ENCODE peak calls at places on chromosomes 1 and 21, in six cellular contexts. One of them, this sample, is unnamed.

GRCh38 chr1:47587891-47588582 is 150.2 kb downstream of the FOXD2 start:
- DNase-seq in spleen: peak; percentile 50
- DNase-seq in stomach: no peak
- DNase-seq in upper lobe of left lung: no peak
- DNase-seq in uterus: no peak
- DNase-seq in A549: no peak
- DNase-seq in this sample: no peak

GRCh38 chr1:11031624-11032262 is 15.3 kb downstream of the MASP2 start:
- DNase-seq in spleen: no peak
- DNase-seq in stomach: no peak
- DNase-seq in upper lobe of left lung: no peak
- DNase-seq in uterus: no peak
- DNase-seq in A549: no peak
- DNase-seq in this sample: no peak

GRCh38 chr1:55212349-55213028 is 2.7 kb downstream of the USP24 start:
- DNase-seq in spleen: no peak
- DNase-seq in stomach: no peak
- DNase-seq in upper lobe of left lung: peak; percentile 59
- DNase-seq in uterus: no peak
- DNase-seq in A549: no peak
- DNase-seq in this sample: no peak

GRCh38 chr1:91600431-91601330 is 100.0 kb downstream of the CDC7 start:
- DNase-seq in spleen: no peak
- DNase-seq in stomach: no peak
- DNase-seq in upper lobe of left lung: no peak
- DNase-seq in uterus: no peak
- DNase-seq in A549: no peak
- DNase-seq in this sample: no peak

GRCh38 chr1:178531897-178532296 is 19.0 kb downstream of the TEX35 start:
- DNase-seq in spleen: peak; percentile 65
- DNase-seq in stomach: no peak
- DNase-seq in upper lobe of left lung: peak; percentile 43
- DNase-seq in uterus: no peak
- DNase-seq in A549: no peak
- DNase-seq in this sample: no peak

GRCh38 chr1:14977338-14977931 is 176.1 kb upstream of the TMEM51 start:
- DNase-seq in spleen: no peak
- DNase-seq in stomach: no peak
- DNase-seq in upper lobe of left lung: no peak
- DNase-seq in uterus: no peak
- DNase-seq in A549: no peak
- DNase-seq in this sample: no peak

GRCh38 chr1:222334026-222334680 is 213.8 kb downstream of the HHIPL2 start:
- DNase-seq in spleen: no peak
- DNase-seq in stomach: no peak
- DNase-seq in upper lobe of left lung: no peak
- DNase-seq in uterus: no peak
- DNase-seq in A549: no peak
- DNase-seq in this sample: no peak

GRCh38 chr1:168783831-168784230 is 54.8 kb upstream of the DPT start:
- DNase-seq in spleen: no peak
- DNase-seq in stomach: no peak
- DNase-seq in upper lobe of left lung: no peak
- DNase-seq in uterus: no peak
- DNase-seq in A549: peak; percentile 11
- DNase-seq in this sample: no peak

GRCh38 chr1:235083589-235084323 is 44.9 kb downstream of the TOMM20 start:
- DNase-seq in spleen: peak; percentile 93
- DNase-seq in stomach: peak; percentile 80
- DNase-seq in upper lobe of left lung: peak; percentile 92
- DNase-seq in uterus: peak; percentile 82
- DNase-seq in A549: peak; percentile 94
- DNase-seq in this sample: peak; percentile 41

GRCh38 chr1:47507921-47508894 is 70.4 kb downstream of the FOXD2 start:
- DNase-seq in spleen: peak; percentile 73
- DNase-seq in stomach: peak; percentile 67
- DNase-seq in upper lobe of left lung: peak; percentile 22
- DNase-seq in uterus: peak; percentile 24
- DNase-seq in A549: no peak
- DNase-seq in this sample: no peak

GRCh38 chr1:2494323-2494693 is 18.2 kb downstream of the PLCH2 start:
- DNase-seq in spleen: no peak
- DNase-seq in stomach: no peak
- DNase-seq in upper lobe of left lung: peak; percentile 45
- DNase-seq in uterus: peak; percentile 31
- DNase-seq in A549: peak; percentile 74
- DNase-seq in this sample: no peak

GRCh38 chr21:38662224-38662568 is 143.5 kb upstream of the ETS2 start:
- DNase-seq in spleen: no peak
- DNase-seq in stomach: no peak
- DNase-seq in upper lobe of left lung: no peak
- DNase-seq in uterus: no peak
- DNase-seq in A549: no peak
- DNase-seq in this sample: no peak

GRCh38 chr1:70221241-70222077 is at the start of gene SRSF11:
- DNase-seq in spleen: peak; percentile 99
- DNase-seq in stomach: peak; percentile 97
- DNase-seq in upper lobe of left lung: peak; percentile 95
- DNase-seq in uterus: peak; percentile 97
- DNase-seq in A549: peak; percentile 92
- DNase-seq in this sample: peak; percentile 80

GRCh38 chr1:235073331-235073967 is 55.2 kb downstream of the TOMM20 start:
- DNase-seq in spleen: peak; percentile 93
- DNase-seq in stomach: peak; percentile 93
- DNase-seq in upper lobe of left lung: peak; percentile 94
- DNase-seq in uterus: no peak
- DNase-seq in A549: peak; percentile 99
- DNase-seq in this sample: no peak

GRCh38 chr1:56569661-56570060 is 9.7 kb downstream of the PLPP3 start:
- DNase-seq in spleen: no peak
- DNase-seq in stomach: no peak
- DNase-seq in upper lobe of left lung: peak; percentile 52
- DNase-seq in uterus: no peak
- DNase-seq in A549: peak; percentile 65
- DNase-seq in this sample: no peak

GRCh38 chr1:67307251-67308060 is at the start of gene IL12RB2:
- DNase-seq in spleen: peak; percentile 82
- DNase-seq in stomach: peak; percentile 27
- DNase-seq in upper lobe of left lung: no peak
- DNase-seq in uterus: no peak
- DNase-seq in A549: no peak
- DNase-seq in this sample: no peak

GRCh38 chr21:44869860-44870747 is 3.4 kb downstream of the PTTG1IP start:
- DNase-seq in spleen: no peak
- DNase-seq in stomach: peak; percentile 59
- DNase-seq in upper lobe of left lung: peak; percentile 83
- DNase-seq in uterus: peak; percentile 69
- DNase-seq in A549: peak; percentile 85
- DNase-seq in this sample: no peak

GRCh38 chr1:94783342-94784264 is 36.6 kb upstream of the SLC44A3 start:
- DNase-seq in spleen: no peak
- DNase-seq in stomach: peak; percentile 89
- DNase-seq in upper lobe of left lung: peak; percentile 84
- DNase-seq in uterus: peak; percentile 87
- DNase-seq in A549: no peak
- DNase-seq in this sample: no peak

GRCh38 chr21:17527240-17527639 is 14.4 kb downstream of the CXADR start:
- DNase-seq in spleen: no peak
- DNase-seq in stomach: no peak
- DNase-seq in upper lobe of left lung: no peak
- DNase-seq in uterus: no peak
- DNase-seq in A549: peak; percentile 77
- DNase-seq in this sample: no peak

GRCh38 chr1:234779160-234779538 is 169.2 kb upstream of the IRF2BP2 start:
- DNase-seq in spleen: peak; percentile 81
- DNase-seq in stomach: no peak
- DNase-seq in upper lobe of left lung: no peak
- DNase-seq in uterus: no peak
- DNase-seq in A549: no peak
- DNase-seq in this sample: no peak

GRCh38 chr1:171597203-171597602 is 24.8 kb upstream of the MYOCOS start:
- DNase-seq in spleen: no peak
- DNase-seq in stomach: no peak
- DNase-seq in upper lobe of left lung: no peak
- DNase-seq in uterus: no peak
- DNase-seq in A549: no peak
- DNase-seq in this sample: no peak

GRCh38 chr1:109490029-109490933 is 3.6 kb upstream of the CYB561D1 start:
- DNase-seq in spleen: peak; percentile 84
- DNase-seq in stomach: peak; percentile 75
- DNase-seq in upper lobe of left lung: peak; percentile 47
- DNase-seq in uterus: peak; percentile 71
- DNase-seq in A549: peak; percentile 38
- DNase-seq in this sample: no peak

GRCh38 chr1:167689569-167689925 is 32.2 kb upstream of the MPZL1 start:
- DNase-seq in spleen: no peak
- DNase-seq in stomach: no peak
- DNase-seq in upper lobe of left lung: no peak
- DNase-seq in uterus: no peak
- DNase-seq in A549: no peak
- DNase-seq in this sample: no peak

GRCh38 chr1:35509558-35509957 is 47.6 kb downstream of the KIAA0319L start:
- DNase-seq in spleen: no peak
- DNase-seq in stomach: no peak
- DNase-seq in upper lobe of left lung: no peak
- DNase-seq in uterus: no peak
- DNase-seq in A549: no peak
- DNase-seq in this sample: no peak

GRCh38 chr1:34166191-34167090 is 1.4 kb upstream of the CSMD2 start:
- DNase-seq in spleen: no peak
- DNase-seq in stomach: no peak
- DNase-seq in upper lobe of left lung: no peak
- DNase-seq in uterus: no peak
- DNase-seq in A549: no peak
- DNase-seq in this sample: no peak

GRCh38 chr1:28898267-28898955 is 16.0 kb upstream of the EPB41 start:
- DNase-seq in spleen: no peak
- DNase-seq in stomach: no peak
- DNase-seq in upper lobe of left lung: no peak
- DNase-seq in uterus: no peak
- DNase-seq in A549: no peak
- DNase-seq in this sample: no peak

GRCh38 chr1:88549536-88549935 is 134.5 kb upstream of the PKN2 start:
- DNase-seq in spleen: no peak
- DNase-seq in stomach: no peak
- DNase-seq in upper lobe of left lung: no peak
- DNase-seq in uterus: no peak
- DNase-seq in A549: no peak
- DNase-seq in this sample: no peak

GRCh38 chr1:33220701-33221384 is 35.4 kb upstream of the ZNF362 start:
- DNase-seq in spleen: no peak
- DNase-seq in stomach: peak; percentile 42
- DNase-seq in upper lobe of left lung: peak; percentile 22
- DNase-seq in uterus: no peak
- DNase-seq in A549: no peak
- DNase-seq in this sample: no peak

GRCh38 chr1:227192163-227192562 is 126.1 kb downstream of the CDC42BPA start:
- DNase-seq in spleen: no peak
- DNase-seq in stomach: peak; percentile 36
- DNase-seq in upper lobe of left lung: no peak
- DNase-seq in uterus: peak; percentile 25
- DNase-seq in A549: peak; percentile 53
- DNase-seq in this sample: no peak

GRCh38 chr21:41674433-41674832 is 92.4 kb downstream of the RIPK4 start:
- DNase-seq in spleen: no peak
- DNase-seq in stomach: no peak
- DNase-seq in upper lobe of left lung: no peak
- DNase-seq in uterus: no peak
- DNase-seq in A549: no peak
- DNase-seq in this sample: no peak

GRCh38 chr1:102833171-102833570 is 275.2 kb downstream of the COL11A1 start:
- DNase-seq in spleen: no peak
- DNase-seq in stomach: no peak
- DNase-seq in upper lobe of left lung: no peak
- DNase-seq in uterus: no peak
- DNase-seq in A549: no peak
- DNase-seq in this sample: no peak
- H3K4me1 ChIP-seq in spleen: no peaks in the 10 kb centered on the region
- H3K4me1 ChIP-seq in stomach: no peaks in the 10 kb centered on the region
- H3K4me1 ChIP-seq in upper lobe of left lung: no peaks in the 10 kb centered on the region
- H3K4me1 ChIP-seq in uterus: no peaks in the 10 kb centered on the region
- H3K4me1 ChIP-seq in A549: no peaks in the 10 kb centered on the region
- H3K4me1 ChIP-seq in this sample: no peaks in the 10 kb centered on the region

DNA sequence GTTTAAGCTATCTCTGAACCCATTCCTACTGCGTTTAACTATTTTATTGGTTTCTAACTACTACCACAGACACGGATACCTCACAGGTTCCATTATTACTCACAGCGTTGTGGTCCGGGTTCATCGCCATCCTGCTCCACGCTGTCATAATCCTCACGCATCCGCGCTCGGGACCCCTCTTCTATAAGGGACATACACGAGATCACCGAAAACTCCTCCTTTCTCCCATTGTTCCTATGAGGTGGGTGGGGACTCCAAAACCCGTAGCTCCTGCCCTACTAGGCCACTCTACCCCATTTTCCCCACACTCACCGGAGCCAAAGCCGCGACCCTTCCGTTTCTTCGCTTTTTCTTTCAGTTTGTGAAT is 595 bp downstream of the RBM8A start:
- DNase-seq in spleen: no peak
- DNase-seq in stomach: no peak
- DNase-seq in upper lobe of left lung: no peak
- DNase-seq in uterus: no peak
- DNase-seq in A549: no peak
- DNase-seq in this sample: no peak
- TF ChIP-seq POLR2A in spleen: no peak
- TF ChIP-seq POLR2A in stomach: no peak
- TF ChIP-seq POLR2A in upper lobe of left lung: no peak
- TF ChIP-seq POLR2A in uterus: no peak
- TF ChIP-seq POLR2A in A549: no peak
- TF ChIP-seq POLR2A in this sample: no peak

DNA sequence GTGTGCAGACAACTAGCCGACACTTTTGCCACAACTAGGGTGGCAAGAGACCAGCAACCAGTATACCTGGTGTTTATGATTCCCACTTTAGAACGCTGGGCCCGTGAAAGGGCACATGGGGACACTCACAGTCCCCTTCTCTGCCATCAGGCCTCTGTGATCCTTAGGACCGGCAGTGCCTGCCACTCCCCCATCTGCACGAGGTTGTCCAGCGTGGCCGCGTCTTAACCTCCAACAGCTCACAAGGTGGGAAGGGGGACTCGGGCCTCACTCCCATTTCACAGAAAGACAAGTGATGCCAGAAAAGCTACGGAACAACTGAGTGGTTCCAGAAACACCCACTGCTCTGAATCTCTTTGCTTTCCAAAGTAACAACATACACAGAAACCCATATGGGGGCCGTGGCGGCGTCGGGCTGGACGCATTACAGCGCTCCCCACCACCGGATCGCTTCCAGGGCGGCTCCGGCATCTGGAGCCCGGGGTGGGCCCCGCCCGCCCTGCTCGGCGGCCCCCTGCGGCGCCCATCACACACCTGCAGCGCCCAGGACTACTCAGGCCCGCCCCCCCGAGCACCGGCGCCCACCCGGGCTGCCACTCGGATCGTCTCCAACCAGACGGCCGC is 1.0 kb downstream of the ZNF496 start:
- DNase-seq in spleen: no peak
- DNase-seq in stomach: no peak
- DNase-seq in upper lobe of left lung: no peak
- DNase-seq in uterus: no peak
- DNase-seq in A549: no peak
- DNase-seq in this sample: no peak
- H3K4me1 ChIP-seq in spleen: peaks cover 39% of the 10 kb centered on the region
- H3K4me1 ChIP-seq in stomach: peaks cover 39% of the 10 kb centered on the region
- H3K4me1 ChIP-seq in upper lobe of left lung: peaks cover 23% of the 10 kb centered on the region
- H3K4me1 ChIP-seq in uterus: peaks cover 8% of the 10 kb centered on the region
- H3K4me1 ChIP-seq in A549: peaks cover 18% of the 10 kb centered on the region
- H3K4me1 ChIP-seq in this sample: peaks cover 41% of the 10 kb centered on the region

GRCh38 chr21:42830456-42831455 is 48.6 kb downstream of the WDR4 start:
- DNase-seq in spleen: peak; percentile 69
- DNase-seq in stomach: peak; percentile 25
- DNase-seq in upper lobe of left lung: no peak
- DNase-seq in uterus: no peak
- DNase-seq in A549: no peak
- DNase-seq in this sample: no peak
- TF ChIP-seq POLR2A in spleen: no peak
- TF ChIP-seq POLR2A in stomach: no peak
- TF ChIP-seq POLR2A in upper lobe of left lung: no peak
- TF ChIP-seq POLR2A in uterus: no peak
- TF ChIP-seq POLR2A in A549: peak; percentile 12
- TF ChIP-seq POLR2A in this sample: no peak